ENCODE peak calls at places on chromosomes 5 and 9, in six cellular contexts. M, Z, C, O, B and U are unnamed samples. For H3K4me1, the result is how much of the 10 kb centered on the place peaks cover.

GRCh38 chr9:22112870-22113846 is 104.1 kb upstream of the CDKN2B start:
- ATAC-seq in C (peak), M (no peak), Z (no peak), O (no peak), B (no peak), U (no peak)

GRCh38 chr5:166503506-166503905 is 1787.9 kb upstream of the WWC1 start:
- ATAC-seq in C (no peak), M (no peak), O (no peak), B (no peak), Z (no peak), U (no peak)

GRCh38 chr9:134611046-134611445 is 30.6 kb upstream of the COL5A1 start:
- ATAC-seq in B (no peak), M (no peak), O (no peak), C (no peak), Z (no peak), U (no peak)

GRCh38 chr9:135780086-135780485 is 78.1 kb downstream of the KCNT1 start:
- ATAC-seq in O (no peak), C (no peak), Z (no peak), B (no peak), M (no peak), U (no peak)

GRCh38 chr9:130825051-130825651 is 9.9 kb upstream of the ABL1 start:
- ATAC-seq in C (peak), B (peak), M (peak), O (peak), Z (peak), U (peak)

GRCh38 chr9:18075253-18075977 is 398.5 kb upstream of the ADAMTSL1 start:
- ATAC-seq in M (no peak), Z (peak), B (no peak), O (no peak), C (peak), U (no peak)

GRCh38 chr5:172035039-172035438 is 28.6 kb upstream of the FBXW11 start:
- ATAC-seq in Z (no peak), C (peak), B (no peak), O (no peak), M (no peak), U (no peak)

GRCh38 chr5:5886812-5887486 is 464.5 kb downstream of the ICE1 start:
- ATAC-seq in Z (peak), M (peak), C (peak), B (no peak), O (peak), U (no peak)

GRCh38 chr5:55933377-55934116 is 61.2 kb downstream of the IL6ST start:
- ATAC-seq in C (no peak), O (peak), Z (peak), B (peak), M (no peak), U (no peak)

GRCh38 chr9:76396597-76396996 is 2.4 kb upstream of the RFK start:
- ATAC-seq in O (no peak), M (no peak), Z (no peak), B (no peak), C (no peak), U (no peak)

GRCh38 chr5:147290261-147290660 is 55.4 kb downstream of the STK32A start:
- ATAC-seq in C (no peak), Z (peak), B (no peak), O (peak), M (peak), U (no peak)

GRCh38 chr5:108924457-108924961 is 176.8 kb downstream of the FER start:
- ATAC-seq in O (no peak), C (no peak), B (no peak), M (no peak), Z (no peak), U (no peak)

GRCh38 chr5:111236995-111237394 is 12.8 kb downstream of the CAMK4 start:
- ATAC-seq in B (no peak), O (no peak), C (no peak), Z (no peak), M (no peak), U (no peak)

GRCh38 chr9:83957029-83957513 is 22.9 kb downstream of the HNRNPK start:
- ATAC-seq in C (peak), O (no peak), Z (peak), M (no peak), B (no peak), U (no peak)

GRCh38 chr9:84990416-84990815 is 320.9 kb downstream of the NTRK2 start:
- ATAC-seq in Z (no peak), B (no peak), C (no peak), O (no peak), M (no peak), U (no peak)

GRCh38 chr9:92660266-92660665 is 9.7 kb downstream of the IPPK start:
- ATAC-seq in O (no peak), Z (no peak), B (no peak), M (no peak), C (no peak), U (no peak)

GRCh38 chr9:109399258-109399767 is 78.5 kb upstream of the EPB41L4B start:
- ATAC-seq in B (no peak), Z (no peak), C (no peak), O (no peak), M (no peak), U (no peak)

GRCh38 chr5:90606539-90606938 is 47.9 kb downstream of the ADGRV1 start:
- ATAC-seq in C (peak), B (no peak), O (no peak), Z (no peak), M (no peak), U (no peak)

GRCh38 chr9:87386490-87386889 is 111.2 kb upstream of the DAPK1 start:
- ATAC-seq in M (no peak), O (peak), Z (peak), B (no peak), C (peak), U (no peak)

GRCh38 chr5:97538916-97539315 is 355.9 kb upstream of the RIOK2 start:
- ATAC-seq in Z (no peak), M (no peak), O (no peak), B (no peak), C (no peak), U (no peak)

GRCh38 chr5:107916731-107917725 is 246.3 kb upstream of the EFNA5 start:
- ATAC-seq in Z (peak), C (no peak), M (no peak), B (no peak), O (no peak), U (no peak)

GRCh38 chr9:123652416-123652815 is 277.5 kb downstream of the DENND1A start:
- ATAC-seq in O (no peak), B (no peak), Z (no peak), M (no peak), C (no peak), U (no peak)

GRCh38 chr5:124507688-124508087 is 238.8 kb downstream of the ZNF608 start:
- ATAC-seq in O (no peak), C (no peak), B (no peak), Z (no peak), M (no peak), U (no peak)

GRCh38 chr5:131209506-131210191 is 38.9 kb downstream of the LYRM7 start:
- ATAC-seq in B (no peak), M (no peak), Z (peak), O (peak), C (peak), U (no peak)

GRCh38 chr9:18811171-18811570 is 221.8 kb downstream of the SAXO1 start:
- ATAC-seq in M (no peak), O (no peak), Z (no peak), C (peak), B (peak), U (no peak)

GRCh38 chr9:86500667-86501435 is 146.6 kb upstream of the TUT7 start:
- ATAC-seq in O (peak), M (no peak), Z (peak), C (peak), B (peak), U (peak)

GRCh38 chr5:149935431-149935901 is 9.1 kb downstream of the PDE6A start:
- ATAC-seq in C (no peak), O (no peak), B (no peak), M (no peak), Z (no peak), U (no peak)

GRCh38 chr5:143153332-143154119 is 250.0 kb downstream of the NR3C1 start:
- ATAC-seq in C (no peak), B (peak), O (peak), M (peak), Z (peak), U (peak)
- H3K4me3 ChIP-seq in C (no peak), B (peak), O (no peak), M (no peak), Z (no peak), U (no peak)

DNA sequence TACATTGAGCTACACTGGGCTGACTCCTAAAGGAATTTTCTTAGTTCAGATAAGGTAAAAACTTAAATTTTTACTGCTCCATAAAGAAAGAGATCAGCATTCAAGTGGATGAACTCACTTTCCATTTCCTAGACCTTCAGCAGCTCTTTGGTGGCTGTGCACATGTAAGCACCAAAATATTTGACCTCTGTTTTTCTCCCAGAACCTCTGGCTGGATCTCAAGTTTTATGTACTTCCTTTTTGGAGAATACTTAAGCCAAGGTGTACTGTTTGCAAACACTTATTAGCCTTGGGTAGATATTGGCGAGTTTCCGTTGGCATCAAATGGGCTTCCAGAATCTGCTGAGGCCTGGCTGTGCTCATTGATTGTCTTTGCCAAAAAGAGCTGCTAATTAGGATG is 10.3 kb downstream of the TNC start:
- ATAC-seq in Z (no peak), O (peak), M (no peak), C (no peak), B (no peak), U (no peak)
- H3K4me1 ChIP-seq in Z (under half), O (under half), M (under half), C (under half), B (under half), U (under half)

GRCh38 chr5:54876561-54876960 is 108.8 kb downstream of the ESM1 start:
- ATAC-seq in M (no peak), Z (peak), B (no peak), O (no peak), C (no peak), U (no peak)

GRCh38 chr5:54870251-54870650 is 115.1 kb downstream of the ESM1 start:
- ATAC-seq in B (no peak), C (no peak), O (no peak), M (no peak), Z (no peak), U (no peak)

GRCh38 chr5:54872810-54873209 is 112.6 kb downstream of the ESM1 start:
- ATAC-seq in C (no peak), B (no peak), O (no peak), M (no peak), Z (no peak), U (no peak)

GRCh38 chr5:54874337-54875021 is 110.9 kb downstream of the ESM1 start:
- ATAC-seq in B (no peak), Z (peak), O (no peak), C (no peak), M (no peak), U (no peak)

GRCh38 chr5:54873696-54874095 is 111.7 kb downstream of the ESM1 start:
- ATAC-seq in M (no peak), C (no peak), B (no peak), O (no peak), Z (no peak), U (no peak)
- H3K4me3 ChIP-seq in M (no peak), C (no peak), B (no peak), O (no peak), Z (no peak), U (no peak)

GRCh38 chr5:14664270-14665109 is at the start of gene OTULIN:
- ATAC-seq in B (peak), M (peak), C (peak), Z (peak), O (peak), U (peak)
- H3K4me1 ChIP-seq in B (under half), M (under half), C (under half), Z (under half), O (under half), U (under half)

GRCh38 chr9:74735761-74736160 is 152.0 kb downstream of the TRPM6 start:
- ATAC-seq in O (no peak), M (no peak), Z (no peak), C (no peak), B (no peak), U (no peak)
- H3K4me3 ChIP-seq in O (no peak), M (no peak), Z (no peak), C (no peak), B (no peak), U (no peak)

GRCh38 chr5:119071573-119071874 is 637 bp downstream of the DMXL1 start:
- ATAC-seq in C (peak), M (peak), B (peak), Z (peak), O (peak), U (no peak)
- H3K4me1 ChIP-seq in C (under half), M (under half), B (under half), Z (under half), O (under half), U (under half)